ENCODE peak calls at places on chromosomes 12 and 14, in four cellular contexts. Y, L, X and M are unnamed samples.

GRCh38 chr12:54891717-54892478 is 37.6 kb downstream of the MUCL1 start:
- DNase-seq in Y (no peak), L (no peak), X (no peak), M (peak)

GRCh38 chr12:32659908-32660440 is 19.1 kb upstream of the DNM1L start:
- DNase-seq in Y (no peak), L (no peak), X (no peak), M (no peak)

GRCh38 chr12:109878247-109878625 is 2.1 kb downstream of the GLTP start:
- DNase-seq in Y (no peak), L (no peak), X (no peak), M (no peak)

GRCh38 chr12:78470354-78471195 is 394.0 kb upstream of the SYT1 start:
- DNase-seq in Y (peak), L (peak), X (no peak), M (peak)

GRCh38 chr12:120588948-120589930 is 8.0 kb upstream of the POP5 start:
- DNase-seq in Y (no peak), L (no peak), X (no peak), M (no peak)

GRCh38 chr12:102426599-102427541 is 53.5 kb downstream of the IGF1 start:
- DNase-seq in Y (no peak), L (no peak), X (no peak), M (no peak)

GRCh38 chr12:43579240-43579639 is 27.2 kb upstream of the ADAMTS20 start:
- DNase-seq in Y (no peak), L (no peak), X (no peak), M (no peak)

GRCh38 chr12:4717806-4718205 is 2.4 kb upstream of the GALNT8 start:
- DNase-seq in Y (no peak), L (no peak), X (no peak), M (no peak)

GRCh38 chr12:122460061-122460460 is 37.6 kb upstream of the CLIP1 start:
- DNase-seq in Y (no peak), L (no peak), X (no peak), M (no peak)

GRCh38 chr14:86946446-86946845 is 1046.5 kb downstream of the GALC start:
- DNase-seq in Y (no peak), L (no peak), X (no peak), M (no peak)

GRCh38 chr12:85755760-85756159 is 80.4 kb downstream of the RASSF9 start:
- DNase-seq in Y (no peak), L (no peak), X (no peak), M (no peak)

GRCh38 chr12:127729381-127729780 is 537.6 kb upstream of the TMEM132C start:
- DNase-seq in Y (no peak), L (no peak), X (no peak), M (no peak)

GRCh38 chr14:60670994-60671393 is 21.7 kb upstream of the SIX1 start:
- DNase-seq in Y (no peak), L (no peak), X (no peak), M (no peak)

GRCh38 chr14:99512110-99512449 is 30.9 kb downstream of the CCNK start:
- DNase-seq in Y (no peak), L (no peak), X (no peak), M (no peak)

GRCh38 chr14:99512571-99513182 is 31.5 kb downstream of the CCNK start:
- DNase-seq in Y (no peak), L (peak), X (no peak), M (no peak)

GRCh38 chr14:99509871-99510555 is 28.8 kb downstream of the CCNK start:
- DNase-seq in Y (no peak), L (no peak), X (no peak), M (no peak)

GRCh38 chr14:99510556-99511139 is 29.4 kb downstream of the CCNK start:
- DNase-seq in Y (no peak), L (no peak), X (no peak), M (no peak)

DNA sequence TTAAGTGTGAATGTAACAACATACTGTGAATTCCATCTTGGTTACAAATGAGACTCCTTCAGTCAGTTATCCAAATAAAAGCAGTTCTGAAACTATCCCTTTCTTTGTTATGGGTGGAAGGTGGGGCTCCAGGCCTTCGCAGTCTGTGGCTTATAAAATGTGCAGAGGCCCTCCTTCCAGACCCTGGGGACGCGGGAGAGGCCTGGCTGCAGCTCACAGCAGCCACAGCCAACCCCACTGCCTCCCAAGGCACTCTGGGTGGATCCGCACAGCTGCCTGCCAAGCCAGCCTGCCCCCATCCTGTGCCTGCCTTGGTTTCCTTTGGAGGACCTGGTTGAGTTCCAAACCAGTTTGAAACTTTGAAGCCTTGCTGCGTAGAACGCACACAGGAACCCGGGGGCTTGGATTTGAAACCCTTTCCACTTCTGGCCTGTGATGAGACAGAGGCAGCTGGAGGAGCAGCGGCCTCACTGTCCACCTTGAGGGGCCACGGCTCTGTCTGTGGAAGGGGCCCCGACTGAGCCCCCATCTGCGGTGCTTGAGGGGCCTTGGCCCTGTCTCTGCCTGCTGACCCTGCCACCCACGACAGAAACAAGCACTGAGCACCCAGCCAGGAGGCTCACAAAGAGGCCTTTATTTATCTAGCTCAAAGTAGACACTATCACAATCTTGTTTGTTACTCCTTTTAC is 30.4 kb downstream of the CCNK start:
- DNase-seq in Y (no peak), L (no peak), X (no peak), M (no peak)
- TF ChIP-seq ETV6 in Y (no peak), L (no peak), X (no peak), M (no peak)

GRCh38 chr12:1839956-1840550 is 19.7 kb downstream of the LRTM2 start:
- DNase-seq in Y (no peak), L (no peak), X (no peak), M (peak)
- TF ChIP-seq ETV6 in Y (no peak), L (no peak), X (no peak), M (no peak)

GRCh38 chr12:75953312-75953906 is 78.2 kb downstream of the PHLDA1 start:
- DNase-seq in Y (no peak), L (no peak), X (no peak), M (no peak)

GRCh38 chr12:75955251-75955650 is 76.3 kb downstream of the PHLDA1 start:
- DNase-seq in Y (no peak), L (peak), X (no peak), M (peak)

GRCh38 chr12:75954749-75955148 is 76.8 kb downstream of the PHLDA1 start:
- DNase-seq in Y (no peak), L (no peak), X (no peak), M (no peak)

GRCh38 chr12:75954076-75954475 is 77.5 kb downstream of the PHLDA1 start:
- DNase-seq in Y (peak), L (no peak), X (no peak), M (peak)

GRCh38 chr12:75951399-75952228 is 80.0 kb downstream of the PHLDA1 start:
- DNase-seq in Y (no peak), L (no peak), X (no peak), M (no peak)
- TF ChIP-seq ETV6 in Y (no peak), L (no peak), X (no peak), M (no peak)

GRCh38 chr12:114666746-114667668 is 17.0 kb downstream of the TBX3 start:
- DNase-seq in Y (no peak), L (no peak), X (no peak), M (peak)
- TF ChIP-seq ETV6 in Y (no peak), L (no peak), X (no peak), M (no peak)

GRCh38 chr12:57738661-57739237 is at the start of gene AGAP2:
- DNase-seq in Y (peak), L (peak), X (no peak), M (no peak)
- TF ChIP-seq ETV6 in Y (no peak), L (no peak), X (no peak), M (no peak)

GRCh38 chr14:74984241-74985027 is 18.3 kb upstream of the EIF2B2 start:
- DNase-seq in Y (no peak), L (no peak), X (no peak), M (no peak)
- TF ChIP-seq ETV6 in Y (no peak), L (no peak), X (no peak), M (no peak)

GRCh38 chr14:64720190-64720589 is 16.0 kb downstream of the PLEKHG3 start:
- DNase-seq in Y (no peak), L (peak), X (no peak), M (peak)
- TF ChIP-seq ETV6 in Y (no peak), L (no peak), X (no peak), M (no peak)

GRCh38 chr14:102778616-102779351 is 1.5 kb downstream of the TRAF3 start:
- DNase-seq in Y (peak), L (no peak), X (no peak), M (no peak)

GRCh38 chr14:102779574-102780315 is 2.5 kb downstream of the TRAF3 start:
- DNase-seq in Y (no peak), L (no peak), X (no peak), M (no peak)

GRCh38 chr14:102782974-102783373 is 5.7 kb downstream of the TRAF3 start:
- DNase-seq in Y (no peak), L (no peak), X (no peak), M (no peak)

GRCh38 chr14:102777711-102778615 is 714 bp downstream of the TRAF3 start:
- DNase-seq in Y (peak), L (no peak), X (no peak), M (no peak)

GRCh38 chr14:102781063-102781462 is 3.8 kb downstream of the TRAF3 start:
- DNase-seq in Y (no peak), L (no peak), X (no peak), M (no peak)
- TF ChIP-seq ETV6 in Y (no peak), L (no peak), X (no peak), M (no peak)